ENCODE peak calls at places on chromosomes 3 and 15, in ten cellular contexts. One of them, this sample, is unnamed.

GRCh38 chr3:50430186-50430585 is 70.9 kb upstream of the TMEM115 start:
- DNase-seq in fibroblast of mammary gland: no peak
- DNase-seq in stimulated activated CD8-positive, alpha-beta memory T cell treated with anti-CD3 and anti-CD28 coated beads, Interleukin-4, amount 100 ng/mL, for 1 hour: no peak
- DNase-seq in mucosa of descending colon: no peak
- DNase-seq in aorta: no peak
- DNase-seq in Peyer's patch: no peak
- DNase-seq in left cardiac atrium: no peak
- DNase-seq in RKO: no peak
- DNase-seq in Calu3: no peak
- DNase-seq in foreskin fibroblast: no peak
- DNase-seq in this sample: no peak

GRCh38 chr3:165892565-165892964 is 55.3 kb upstream of the BCHE start:
- DNase-seq in fibroblast of mammary gland: no peak
- DNase-seq in stimulated activated CD8-positive, alpha-beta memory T cell treated with anti-CD3 and anti-CD28 coated beads, Interleukin-4, amount 100 ng/mL, for 1 hour: no peak
- DNase-seq in mucosa of descending colon: no peak
- DNase-seq in aorta: no peak
- DNase-seq in Peyer's patch: no peak
- DNase-seq in left cardiac atrium: no peak
- DNase-seq in RKO: no peak
- DNase-seq in Calu3: no peak
- DNase-seq in foreskin fibroblast: no peak
- DNase-seq in this sample: no peak

GRCh38 chr15:48168626-48169025 is 9.5 kb downstream of the MYEF2 start:
- DNase-seq in fibroblast of mammary gland: no peak
- DNase-seq in stimulated activated CD8-positive, alpha-beta memory T cell treated with anti-CD3 and anti-CD28 coated beads, Interleukin-4, amount 100 ng/mL, for 1 hour: no peak
- DNase-seq in mucosa of descending colon: no peak
- DNase-seq in aorta: no peak
- DNase-seq in Peyer's patch: no peak
- DNase-seq in left cardiac atrium: no peak
- DNase-seq in RKO: no peak
- DNase-seq in Calu3: no peak
- DNase-seq in foreskin fibroblast: no peak
- DNase-seq in this sample: no peak

GRCh38 chr15:51726302-51727073 is 11.0 kb downstream of the LYSMD2 start:
- DNase-seq in fibroblast of mammary gland: peak
- DNase-seq in stimulated activated CD8-positive, alpha-beta memory T cell treated with anti-CD3 and anti-CD28 coated beads, Interleukin-4, amount 100 ng/mL, for 1 hour: no peak
- DNase-seq in mucosa of descending colon: no peak
- DNase-seq in aorta: no peak
- DNase-seq in Peyer's patch: no peak
- DNase-seq in left cardiac atrium: peak
- DNase-seq in RKO: peak
- DNase-seq in Calu3: peak
- DNase-seq in foreskin fibroblast: peak
- DNase-seq in this sample: peak

GRCh38 chr15:49675051-49675450 is 54.2 kb downstream of the DTWD1 start:
- DNase-seq in fibroblast of mammary gland: peak
- DNase-seq in stimulated activated CD8-positive, alpha-beta memory T cell treated with anti-CD3 and anti-CD28 coated beads, Interleukin-4, amount 100 ng/mL, for 1 hour: no peak
- DNase-seq in mucosa of descending colon: no peak
- DNase-seq in aorta: no peak
- DNase-seq in Peyer's patch: no peak
- DNase-seq in left cardiac atrium: no peak
- DNase-seq in RKO: peak
- DNase-seq in Calu3: no peak
- DNase-seq in foreskin fibroblast: peak
- DNase-seq in this sample: no peak

GRCh38 chr15:40952301-40952900 is 870 bp upstream of the CHAC1 start:
- DNase-seq in fibroblast of mammary gland: no peak
- DNase-seq in stimulated activated CD8-positive, alpha-beta memory T cell treated with anti-CD3 and anti-CD28 coated beads, Interleukin-4, amount 100 ng/mL, for 1 hour: no peak
- DNase-seq in mucosa of descending colon: no peak
- DNase-seq in aorta: no peak
- DNase-seq in Peyer's patch: no peak
- DNase-seq in left cardiac atrium: no peak
- DNase-seq in RKO: no peak
- DNase-seq in Calu3: no peak
- DNase-seq in foreskin fibroblast: no peak
- DNase-seq in this sample: peak

GRCh38 chr3:119600732-119601131 is 3.0 kb downstream of the PLA1A start:
- DNase-seq in fibroblast of mammary gland: no peak
- DNase-seq in stimulated activated CD8-positive, alpha-beta memory T cell treated with anti-CD3 and anti-CD28 coated beads, Interleukin-4, amount 100 ng/mL, for 1 hour: no peak
- DNase-seq in mucosa of descending colon: no peak
- DNase-seq in aorta: peak
- DNase-seq in Peyer's patch: no peak
- DNase-seq in left cardiac atrium: peak
- DNase-seq in RKO: no peak
- DNase-seq in Calu3: no peak
- DNase-seq in foreskin fibroblast: no peak
- DNase-seq in this sample: no peak

GRCh38 chr3:56890448-56891083 is 88.8 kb upstream of the ARHGEF3 start:
- DNase-seq in fibroblast of mammary gland: peak
- DNase-seq in stimulated activated CD8-positive, alpha-beta memory T cell treated with anti-CD3 and anti-CD28 coated beads, Interleukin-4, amount 100 ng/mL, for 1 hour: no peak
- DNase-seq in mucosa of descending colon: no peak
- DNase-seq in aorta: no peak
- DNase-seq in Peyer's patch: no peak
- DNase-seq in left cardiac atrium: no peak
- DNase-seq in RKO: no peak
- DNase-seq in Calu3: no peak
- DNase-seq in foreskin fibroblast: no peak
- DNase-seq in this sample: no peak

GRCh38 chr3:101414121-101414520 is 93.7 kb upstream of the IMPG2 start:
- DNase-seq in fibroblast of mammary gland: no peak
- DNase-seq in stimulated activated CD8-positive, alpha-beta memory T cell treated with anti-CD3 and anti-CD28 coated beads, Interleukin-4, amount 100 ng/mL, for 1 hour: no peak
- DNase-seq in mucosa of descending colon: no peak
- DNase-seq in aorta: no peak
- DNase-seq in Peyer's patch: no peak
- DNase-seq in left cardiac atrium: no peak
- DNase-seq in RKO: no peak
- DNase-seq in Calu3: no peak
- DNase-seq in foreskin fibroblast: no peak
- DNase-seq in this sample: no peak

GRCh38 chr3:39104961-39105686 is 2.3 kb downstream of the GORASP1 start:
- DNase-seq in fibroblast of mammary gland: no peak
- DNase-seq in stimulated activated CD8-positive, alpha-beta memory T cell treated with anti-CD3 and anti-CD28 coated beads, Interleukin-4, amount 100 ng/mL, for 1 hour: no peak
- DNase-seq in mucosa of descending colon: no peak
- DNase-seq in aorta: no peak
- DNase-seq in Peyer's patch: peak
- DNase-seq in left cardiac atrium: no peak
- DNase-seq in RKO: no peak
- DNase-seq in Calu3: peak
- DNase-seq in foreskin fibroblast: no peak
- DNase-seq in this sample: no peak

GRCh38 chr3:131174752-131175151 is 148.1 kb downstream of the NEK11 start:
- DNase-seq in fibroblast of mammary gland: peak
- DNase-seq in stimulated activated CD8-positive, alpha-beta memory T cell treated with anti-CD3 and anti-CD28 coated beads, Interleukin-4, amount 100 ng/mL, for 1 hour: no peak
- DNase-seq in mucosa of descending colon: no peak
- DNase-seq in aorta: no peak
- DNase-seq in Peyer's patch: no peak
- DNase-seq in left cardiac atrium: no peak
- DNase-seq in RKO: peak
- DNase-seq in Calu3: no peak
- DNase-seq in foreskin fibroblast: peak
- DNase-seq in this sample: no peak

GRCh38 chr3:152318512-152318911 is 49.8 kb downstream of the MBNL1 start:
- DNase-seq in fibroblast of mammary gland: no peak
- DNase-seq in stimulated activated CD8-positive, alpha-beta memory T cell treated with anti-CD3 and anti-CD28 coated beads, Interleukin-4, amount 100 ng/mL, for 1 hour: no peak
- DNase-seq in mucosa of descending colon: no peak
- DNase-seq in aorta: no peak
- DNase-seq in Peyer's patch: no peak
- DNase-seq in left cardiac atrium: no peak
- DNase-seq in RKO: no peak
- DNase-seq in Calu3: no peak
- DNase-seq in foreskin fibroblast: no peak
- DNase-seq in this sample: no peak

GRCh38 chr3:189937302-189938255 is 183.1 kb downstream of the P3H2 start:
- DNase-seq in fibroblast of mammary gland: peak
- DNase-seq in stimulated activated CD8-positive, alpha-beta memory T cell treated with anti-CD3 and anti-CD28 coated beads, Interleukin-4, amount 100 ng/mL, for 1 hour: no peak
- DNase-seq in mucosa of descending colon: no peak
- DNase-seq in aorta: no peak
- DNase-seq in Peyer's patch: no peak
- DNase-seq in left cardiac atrium: no peak
- DNase-seq in RKO: peak
- DNase-seq in Calu3: peak
- DNase-seq in foreskin fibroblast: peak
- DNase-seq in this sample: no peak

GRCh38 chr3:24287728-24288450 is 206.8 kb downstream of the THRB start:
- DNase-seq in fibroblast of mammary gland: no peak
- DNase-seq in stimulated activated CD8-positive, alpha-beta memory T cell treated with anti-CD3 and anti-CD28 coated beads, Interleukin-4, amount 100 ng/mL, for 1 hour: no peak
- DNase-seq in mucosa of descending colon: no peak
- DNase-seq in aorta: peak
- DNase-seq in Peyer's patch: no peak
- DNase-seq in left cardiac atrium: no peak
- DNase-seq in RKO: no peak
- DNase-seq in Calu3: no peak
- DNase-seq in foreskin fibroblast: no peak
- DNase-seq in this sample: no peak